ENCODE peak calls at places on chromosomes 13 and 19, in eight cellular contexts. R is CD8-positive, alpha-beta T cell; L is lower lobe of right lung; E is thyroid gland; Z is PC-3; I is uterus; G is H1; Q is stomach. F is an unnamed sample.
A peak's percentile ranks its signal among the peaks of the same experiment; 100 is the strongest.

GRCh38 chr19:5094768-5095567 is 126.1 kb downstream of the KDM4B start:
- DNase-seq in Q (no peak), I (no peak), Z (no peak), G (no peak), E (no peak), R (no peak), L (no peak), F (no peak)

GRCh38 chr13:100490692-100491091 is 97.9 kb downstream of the GGACT start:
- DNase-seq in G (peak; percentile 58), L (no peak), Q (no peak), E (peak; percentile 43), Z (no peak), R (no peak), I (no peak), F (peak; percentile 45)

GRCh38 chr13:33383724-33384577 is 98.4 kb upstream of the STARD13 start:
- DNase-seq in Q (no peak), G (no peak), E (peak; percentile 77), R (no peak), Z (no peak), L (no peak), I (no peak), F (no peak)

GRCh38 chr19:12955996-12956395 is 1.0 kb downstream of the GADD45GIP1 start:
- DNase-seq in R (no peak), L (no peak), G (no peak), Q (no peak), Z (peak; percentile 49), I (no peak), E (no peak), F (no peak)

GRCh38 chr19:42419309-42419708 is 7.9 kb downstream of the LIPE start:
- DNase-seq in Q (no peak), Z (no peak), E (no peak), I (no peak), G (no peak), R (no peak), L (no peak), F (no peak)

GRCh38 chr13:110503037-110503901 is 58.3 kb downstream of the RAB20 start:
- DNase-seq in R (no peak), L (no peak), Q (no peak), I (no peak), G (no peak), Z (no peak), E (no peak), F (peak; percentile 58)

GRCh38 chr13:40682449-40683240 is 16.2 kb upstream of the FOXO1 start:
- DNase-seq in Q (no peak), R (no peak), I (no peak), L (no peak), Z (peak; percentile 64), E (no peak), G (no peak), F (no peak)

GRCh38 chr19:3366761-3367571 is 583 bp downstream of the NFIC start:
- DNase-seq in Q (no peak), L (peak; percentile 70), I (peak; percentile 72), R (no peak), E (peak; percentile 65), Z (peak; percentile 15), G (peak; percentile 77), F (peak; percentile 87)

GRCh38 chr13:69970521-69970920 is 137.1 kb upstream of the ATXN8OS start:
- DNase-seq in L (no peak), Q (no peak), I (no peak), G (no peak), R (no peak), E (no peak), Z (peak; percentile 35), F (no peak)

GRCh38 chr13:28557725-28558124 is 62.8 kb upstream of the FLT1 start:
- DNase-seq in I (no peak), E (no peak), Z (no peak), Q (no peak), L (no peak), G (no peak), R (no peak), F (no peak)

GRCh38 chr13:21825801-21826200 is 154.9 kb downstream of the FGF9 start:
- DNase-seq in Z (no peak), G (no peak), E (no peak), R (no peak), I (no peak), L (no peak), Q (no peak), F (no peak)

GRCh38 chr13:113777311-113778260 is 18.6 kb downstream of the TMEM255B start:
- DNase-seq in I (no peak), L (no peak), Q (no peak), E (no peak), Z (no peak), R (no peak), G (peak; percentile 84), F (no peak)

GRCh38 chr19:53808710-53809125 is 15.4 kb downstream of the NLRP12 start:
- DNase-seq in Q (no peak), Z (peak; percentile 76), R (no peak), G (no peak), I (no peak), E (no peak), L (no peak), F (no peak)

GRCh38 chr19:47512948-47513319 is 1.9 kb downstream of the NAPA start:
- DNase-seq in Q (no peak), L (no peak), E (no peak), I (no peak), R (no peak), Z (no peak), G (no peak), F (no peak)
- H3K4me3 ChIP-seq in Q (peak overlapping the region; percentile 93), L (peak overlapping the region; percentile 96), E (no peak overlapping the region), I (peak overlapping the region; percentile 91), R (peak overlapping the region; percentile 0), Z (peak overlapping the region; percentile 95), G (no peak overlapping the region), F (no peak overlapping the region)

GRCh38 chr13:76971215-76971614 is 20.7 kb upstream of the CLN5 start:
- DNase-seq in I (no peak), E (peak; percentile 21), Z (no peak), L (no peak), R (no peak), Q (no peak), G (no peak), F (no peak)
- H3K27ac ChIP-seq in I (no peak overlapping the region), E (no peak overlapping the region), Z (no peak overlapping the region), L (no peak overlapping the region), R (no peak overlapping the region), Q (no peak overlapping the region), G (no peak overlapping the region), F (no peak overlapping the region)

GRCh38 chr19:33819875-33820781 is 23.5 kb downstream of the KCTD15 start:
- DNase-seq in R (peak; percentile 32), L (peak; percentile 93), Z (peak; percentile 85), G (peak; percentile 89), E (peak; percentile 72), Q (peak; percentile 88), I (peak; percentile 78), F (peak; percentile 98)

GRCh38 chr19:33821871-33822270 is 25.2 kb downstream of the KCTD15 start:
- DNase-seq in E (no peak), R (no peak), L (no peak), I (no peak), Z (peak; percentile 49), Q (no peak), G (peak; percentile 16), F (no peak)

GRCh38 chr19:33818426-33818825 is 21.8 kb downstream of the KCTD15 start:
- DNase-seq in Q (peak; percentile 8), E (no peak), R (no peak), L (peak; percentile 28), I (no peak), Z (no peak), G (no peak), F (no peak)

GRCh38 chr19:33815410-33816340 is 19.0 kb downstream of the KCTD15 start:
- DNase-seq in L (peak; percentile 28), Q (no peak), E (no peak), R (no peak), Z (peak; percentile 9), G (no peak), I (no peak), F (no peak)

GRCh38 chr19:33819496-33819874 is 22.8 kb downstream of the KCTD15 start:
- DNase-seq in I (no peak), E (no peak), Q (no peak), L (no peak), R (no peak), G (no peak), Z (no peak), F (no peak)
- H3K4me3 ChIP-seq in I (peak overlapping the region; percentile 20), E (no peak overlapping the region), Q (peak overlapping the region; percentile 49), L (peak overlapping the region; percentile 63), R (peak overlapping the region; percentile 53), G (peak overlapping the region; percentile 65), Z (peak overlapping the region; percentile 65), F (peak overlapping the region; percentile 32)

DNA sequence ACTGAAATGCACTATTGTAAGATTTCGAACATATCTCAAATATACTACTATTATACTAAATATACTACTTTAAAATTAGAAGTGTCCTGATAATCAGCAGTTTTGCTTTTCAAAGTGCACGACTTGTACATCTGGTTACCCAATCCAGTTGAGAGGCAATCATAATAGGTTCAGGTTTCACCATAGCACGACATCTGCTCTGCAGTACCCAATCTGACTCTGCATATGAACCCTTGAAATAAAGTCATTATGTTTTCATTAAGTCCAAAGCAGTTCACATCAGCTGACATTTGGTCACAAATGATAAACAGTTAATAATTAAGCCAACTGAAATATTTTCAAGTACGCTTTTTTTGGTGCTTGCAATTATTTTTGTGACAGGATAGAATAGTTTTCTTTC is 90.6 kb downstream of the PCDH9 start:
- DNase-seq in L (no peak), I (no peak), Q (no peak), G (no peak), R (no peak), E (no peak), Z (no peak), F (no peak)
- H3K27ac ChIP-seq in L (no peak overlapping the region), I (no peak overlapping the region), Q (no peak overlapping the region), G (no peak overlapping the region), R (no peak overlapping the region), E (no peak overlapping the region), Z (no peak overlapping the region), F (no peak overlapping the region)

F was measured in left lung.